ENCODE peak calls at places on chromosomes 5 and 9, in six cellular contexts. W is esophagus squamous epithelium, O is right lobe of liver, K is pancreas, N is lower lobe of right lung, Y is psoas muscle. U is an unnamed sample.
A peak's percentile ranks its signal among the peaks of the same experiment; 100 is the strongest.

GRCh38 chr5:68409259-68409658 is 193.7 kb downstream of the PIK3R1 start:
- DNase-seq in Y (no peak), N (no peak), K (no peak), W (no peak), O (no peak), U (no peak)

GRCh38 chr5:26881901-26882300 is 156.5 kb downstream of the CDH9 start:
- DNase-seq in W (no peak), N (no peak), K (no peak), O (no peak), Y (no peak), U (no peak)

GRCh38 chr5:116507051-116507537 is 67.5 kb downstream of the SEMA6A start:
- DNase-seq in K (no peak), N (no peak), O (no peak), Y (no peak), W (no peak), U (no peak)

GRCh38 chr9:115891929-115892328 is 261.7 kb upstream of the PAPPA start:
- DNase-seq in N (no peak), Y (no peak), K (no peak), W (no peak), O (no peak), U (no peak)

GRCh38 chr5:76548525-76549229 is 74.5 kb downstream of the F2RL2 start:
- DNase-seq in N (no peak), O (no peak), W (no peak), K (no peak), Y (no peak), U (no peak)

GRCh38 chr9:136145580-136145979 is 26.9 kb upstream of the TMEM250 start:
- DNase-seq in K (peak; percentile 52), N (no peak), Y (no peak), O (no peak), W (no peak), U (no peak)

GRCh38 chr9:446074-446699 is 231.5 kb downstream of the DOCK8 start:
- DNase-seq in N (no peak), O (no peak), Y (no peak), W (no peak), K (no peak), U (no peak)

GRCh38 chr5:118365718-118366117 is 622.6 kb downstream of the DTWD2 start:
- DNase-seq in K (no peak), O (no peak), W (no peak), N (no peak), Y (no peak), U (no peak)

GRCh38 chr9:92035146-92035545 is 80.1 kb downstream of the SPTLC1 start:
- DNase-seq in Y (no peak), K (no peak), O (no peak), N (no peak), W (no peak), U (no peak)

GRCh38 chr5:97420646-97421045 is 237.6 kb upstream of the RIOK2 start:
- DNase-seq in K (no peak), Y (no peak), W (no peak), N (no peak), O (no peak), U (no peak)

GRCh38 chr9:112059980-112060348 is 115.1 kb downstream of the SUSD1 start:
- DNase-seq in N (no peak), Y (no peak), O (no peak), K (no peak), W (no peak), U (no peak)

GRCh38 chr9:125409637-125410521 is 148.3 kb downstream of the GAPVD1 start:
- DNase-seq in K (no peak), Y (peak; percentile 38), W (no peak), N (no peak), O (no peak), U (no peak)

GRCh38 chr9:96135904-96136303 is 166.1 kb downstream of the HSD17B3 start:
- DNase-seq in Y (no peak), O (no peak), W (no peak), N (no peak), K (no peak), U (no peak)

GRCh38 chr9:112175796-112176315 is 759 bp upstream of the SUSD1 start:
- DNase-seq in O (no peak), Y (no peak), K (no peak), W (no peak), N (no peak), U (no peak)

GRCh38 chr5:176908677-176909358 is 9.7 kb upstream of the HK3 start:
- DNase-seq in K (no peak), O (no peak), Y (no peak), N (no peak), W (no peak), U (no peak)

GRCh38 chr5:114957384-114957783 is 212.3 kb downstream of the TRIM36 start:
- DNase-seq in K (no peak), O (no peak), W (no peak), N (no peak), Y (no peak), U (no peak)

GRCh38 chr9:97767891-97768290 is 70.8 kb upstream of the XPA start:
- DNase-seq in Y (no peak), K (no peak), N (no peak), W (no peak), O (no peak), U (no peak)

GRCh38 chr9:135320943-135321342 is 158.6 kb upstream of the PPP1R26 start:
- DNase-seq in O (no peak), W (no peak), K (no peak), Y (no peak), N (no peak), U (no peak)

GRCh38 chr5:71904852-71905251 is 185.8 kb downstream of the CARTPT start:
- DNase-seq in W (no peak), K (no peak), Y (no peak), O (no peak), N (no peak), U (no peak)

GRCh38 chr9:70061776-70062175 is 18.1 kb downstream of the MAMDC2 start:
- DNase-seq in N (no peak), Y (no peak), K (no peak), W (no peak), O (no peak), U (no peak)

GRCh38 chr5:139926797-139927503 is 116.1 kb downstream of the NRG2 start:
- DNase-seq in N (no peak), K (no peak), Y (no peak), O (no peak), W (no peak), U (no peak)

GRCh38 chr5:113162208-113162607 is 185.6 kb downstream of the DCP2 start:
- DNase-seq in N (no peak), O (no peak), K (no peak), Y (no peak), W (no peak), U (no peak)

GRCh38 chr9:123412171-123412820 is 56.3 kb downstream of the CRB2 start:
- DNase-seq in W (no peak), K (no peak), O (no peak), N (no peak), Y (no peak), U (no peak)

GRCh38 chr5:111580956-111581355 is 68.6 kb upstream of the STARD4 start:
- DNase-seq in K (no peak), N (no peak), Y (no peak), W (no peak), O (no peak), U (no peak)

GRCh38 chr5:107571621-107572489 is 98.9 kb downstream of the EFNA5 start:
- DNase-seq in Y (peak; percentile 90), W (peak; percentile 27), K (peak; percentile 96), N (peak; percentile 92), O (peak; percentile 93), U (peak; percentile 95)

GRCh38 chr9:138022121-138022741 is 144.6 kb downstream of the CACNA1B start:
- DNase-seq in O (no peak), K (peak; percentile 86), W (no peak), Y (no peak), N (peak; percentile 33), U (peak; percentile 61)
- TF ChIP-seq CTCF in O (peak; percentile 10), K (peak; percentile 35), W (no peak), Y (no peak), N (no peak), U (peak; percentile 13)

DNA sequence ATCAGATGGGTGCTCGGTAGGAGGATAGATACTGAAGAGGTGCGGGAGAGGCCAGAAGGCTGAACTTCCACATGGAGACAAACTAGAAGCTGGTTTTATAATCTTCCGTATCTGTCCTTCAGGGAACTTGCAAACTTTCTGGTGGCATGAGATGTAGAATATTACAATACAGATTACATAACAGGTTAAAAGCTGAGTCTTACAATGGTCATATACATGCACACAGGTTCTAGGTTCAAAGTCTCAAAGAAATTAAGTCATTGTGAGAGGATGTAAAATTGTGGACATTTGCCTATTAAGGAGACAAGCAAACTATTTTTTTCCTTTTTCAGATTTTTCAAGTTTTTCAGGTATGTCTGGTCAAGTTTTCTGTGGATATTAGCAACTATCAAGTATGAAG is 10.4 kb upstream of the ZSWIM6 start:
- DNase-seq in W (no peak), N (no peak), Y (no peak), K (no peak), O (no peak), U (no peak)
- H3K27me3 ChIP-seq in W (no peaks in the 10 kb centered on the region), N (no peaks in the 10 kb centered on the region), Y (no peaks in the 10 kb centered on the region), K (no peaks in the 10 kb centered on the region), O (no peaks in the 10 kb centered on the region), U (no peaks in the 10 kb centered on the region)

DNA sequence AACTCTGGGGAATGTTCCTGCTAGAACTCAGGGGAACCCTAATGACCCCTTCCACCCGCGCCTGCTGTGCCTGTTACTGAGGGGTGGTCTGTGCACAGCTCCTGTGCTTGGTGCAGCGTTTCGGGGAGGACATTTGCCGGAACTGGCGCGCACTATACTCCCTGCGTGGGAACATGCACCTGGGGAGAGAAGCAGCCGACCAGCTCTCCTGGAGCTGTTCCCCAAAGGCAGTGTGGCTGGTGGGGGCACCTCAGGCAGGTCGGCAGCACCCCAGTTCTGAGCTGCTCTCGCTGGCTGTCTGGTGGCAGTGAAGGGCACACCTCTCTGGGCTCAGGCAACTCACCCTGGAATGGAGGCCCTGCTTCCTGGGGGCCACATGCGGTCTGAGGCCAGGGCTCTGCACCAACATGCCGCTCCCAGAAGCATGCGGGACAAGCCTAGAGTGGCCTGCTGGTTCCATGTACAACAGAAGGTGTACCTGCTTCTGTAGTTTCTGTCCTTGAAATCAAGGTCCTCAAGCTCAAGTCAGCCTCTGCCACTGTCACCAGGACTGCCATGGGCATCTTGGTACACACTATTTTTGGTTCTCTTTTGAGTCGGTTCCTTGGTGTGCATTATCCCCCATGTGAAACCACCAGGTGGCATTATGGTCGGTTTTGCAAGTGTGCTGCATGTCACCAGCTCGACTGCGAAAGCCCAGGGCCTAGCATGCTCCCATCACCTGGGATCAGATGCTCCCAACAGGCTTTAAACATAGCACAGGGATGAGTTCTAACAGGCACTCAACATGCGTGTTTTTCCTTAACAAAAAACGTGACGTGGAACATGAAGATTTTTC is 7.8 kb upstream of the MRNIP start:
- DNase-seq in K (no peak), Y (no peak), N (no peak), W (no peak), O (no peak), U (no peak)
- TF ChIP-seq CTCF in K (no peak), Y (no peak), N (no peak), W (no peak), O (no peak), U (no peak)

GRCh38 chr5:171336486-171337206 is 27.6 kb downstream of the TLX3 start:
- DNase-seq in O (peak; percentile 27), N (no peak), W (no peak), Y (no peak), K (no peak), U (no peak)

GRCh38 chr5:171340042-171340441 is 31.0 kb downstream of the TLX3 start:
- DNase-seq in O (no peak), N (no peak), Y (no peak), W (no peak), K (no peak), U (no peak)

GRCh38 chr5:171340491-171340890 is 31.4 kb downstream of the TLX3 start:
- DNase-seq in O (no peak), K (no peak), Y (no peak), W (no peak), N (no peak), U (no peak)

GRCh38 chr5:171335616-171336015 is 26.6 kb downstream of the TLX3 start:
- DNase-seq in K (no peak), Y (no peak), W (no peak), O (no peak), N (no peak), U (no peak)

GRCh38 chr5:171337207-171337562 is 28.1 kb downstream of the TLX3 start:
- DNase-seq in Y (no peak), K (no peak), W (no peak), O (no peak), N (no peak), U (no peak)
- H3K27me3 ChIP-seq in Y (no peaks in the 10 kb centered on the region), K (peaks cover 16% of the 10 kb centered on the region), W (no peaks in the 10 kb centered on the region), O (peaks cover 3% of the 10 kb centered on the region), N (peaks cover 60% of the 10 kb centered on the region), U (peaks cover 50% of the 10 kb centered on the region)